ENCODE peak calls at places on chromosomes 16 and 17, in six cellular contexts. A is left lung; B is aorta; U is effector memory CD4-positive, alpha-beta T cell; G is breast epithelium; O is CD4-positive, CD25-positive, alpha-beta regulatory T cell. R is an unnamed sample. For H3K4me1, the result is how much of the 10 kb centered on the place peaks cover.

GRCh38 chr16:29862383-29862883 is 593 bp downstream of the CDIPT start:
- DNase-seq in O (no peak), U (no peak), B (no peak), A (no peak), G (no peak), R (no peak)

GRCh38 chr17:63780928-63781327 is 7.0 kb downstream of the DDX42 start:
- DNase-seq in G (no peak), B (no peak), O (no peak), A (no peak), U (no peak), R (no peak)

GRCh38 chr16:55333690-55334089 is 9.7 kb downstream of the IRX6 start:
- DNase-seq in B (no peak), O (no peak), U (no peak), A (no peak), G (no peak), R (no peak)

GRCh38 chr16:64440421-64440831 is 681.4 kb downstream of the CDH11 start:
- DNase-seq in U (no peak), G (no peak), B (peak), O (no peak), A (peak), R (no peak)

GRCh38 chr17:72816406-72816805 is 276.1 kb downstream of the SLC39A11 start:
- DNase-seq in U (no peak), B (no peak), A (no peak), G (no peak), O (no peak), R (no peak)

GRCh38 chr17:32998893-32999240 is 7.2 kb downstream of the SPACA3 start:
- DNase-seq in O (no peak), B (no peak), A (no peak), U (no peak), G (no peak), R (no peak)

GRCh38 chr17:54901230-54901847 is 687 bp downstream of the TOM1L1 start:
- DNase-seq in A (no peak), O (no peak), U (no peak), B (no peak), G (no peak), R (no peak)

GRCh38 chr16:86479419-86479818 is 30.9 kb upstream of the FOXF1 start:
- DNase-seq in B (no peak), G (peak), U (no peak), O (no peak), A (no peak), R (no peak)

GRCh38 chr16:59432934-59433333 is 698.8 kb upstream of the GOT2 start:
- DNase-seq in U (no peak), A (no peak), B (no peak), O (no peak), G (no peak), R (no peak)

GRCh38 chr17:17495448-17496188 is 577 bp downstream of the RASD1 start:
- DNase-seq in A (no peak), U (peak), O (peak), B (peak), G (no peak), R (no peak)

GRCh38 chr17:64494121-64494520 is 2.7 kb downstream of the POLG2 start:
- DNase-seq in G (no peak), O (no peak), U (no peak), A (no peak), B (no peak), R (no peak)

GRCh38 chr17:76685846-76686245 is 24.9 kb downstream of the MXRA7 start:
- DNase-seq in U (no peak), G (no peak), O (no peak), A (no peak), B (no peak), R (no peak)

GRCh38 chr17:49399995-49400394 is 14.7 kb downstream of the PHB1 start:
- DNase-seq in G (no peak), A (no peak), U (no peak), B (no peak), O (no peak), R (no peak)

GRCh38 chr17:64410750-64411490 is 20.3 kb upstream of the PECAM1 start:
- DNase-seq in G (no peak), A (no peak), U (no peak), O (no peak), B (no peak), R (no peak)

GRCh38 chr16:68090526-68090925 is 5.4 kb downstream of the NFATC3 start:
- DNase-seq in O (no peak), B (no peak), U (no peak), G (no peak), A (no peak), R (no peak)
- H3K4me1 ChIP-seq in O (half or more), B (under half), U (under half), G (under half), A (half or more), R (under half)

GRCh38 chr17:29162909-29163341 is 17.3 kb downstream of the MYO18A start:
- DNase-seq in B (peak), A (no peak), G (no peak), O (no peak), U (no peak), R (no peak)
- H3K4me1 ChIP-seq in B (under half), A (under half), G (under half), O (under half), U (under half), R (under half)

DNA sequence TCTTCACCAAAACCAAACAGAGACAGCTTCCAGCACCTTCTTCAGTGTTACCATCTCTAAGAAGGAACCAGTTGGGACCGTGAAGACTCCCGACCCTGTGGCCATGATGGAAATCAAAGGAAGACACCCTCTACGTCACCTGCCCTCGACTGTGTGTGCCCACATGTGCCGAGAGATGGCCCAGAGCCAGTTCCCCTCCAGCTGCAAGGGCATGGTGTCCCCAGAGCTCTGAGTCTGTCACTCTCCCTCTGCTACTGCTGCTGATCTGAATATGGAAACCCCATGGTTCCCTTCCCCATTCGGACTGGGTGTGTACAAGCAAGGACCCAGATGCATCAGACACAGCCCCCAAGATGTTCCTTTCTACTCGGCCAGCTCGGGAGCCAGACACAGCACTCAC is 76.4 kb downstream of the SOCS1 start:
- DNase-seq in G (no peak), O (no peak), A (no peak), U (no peak), B (no peak), R (no peak)
- H3K4me1 ChIP-seq in G (under half), O (under half), A (under half), U (under half), B (under half), R (under half)

DNA sequence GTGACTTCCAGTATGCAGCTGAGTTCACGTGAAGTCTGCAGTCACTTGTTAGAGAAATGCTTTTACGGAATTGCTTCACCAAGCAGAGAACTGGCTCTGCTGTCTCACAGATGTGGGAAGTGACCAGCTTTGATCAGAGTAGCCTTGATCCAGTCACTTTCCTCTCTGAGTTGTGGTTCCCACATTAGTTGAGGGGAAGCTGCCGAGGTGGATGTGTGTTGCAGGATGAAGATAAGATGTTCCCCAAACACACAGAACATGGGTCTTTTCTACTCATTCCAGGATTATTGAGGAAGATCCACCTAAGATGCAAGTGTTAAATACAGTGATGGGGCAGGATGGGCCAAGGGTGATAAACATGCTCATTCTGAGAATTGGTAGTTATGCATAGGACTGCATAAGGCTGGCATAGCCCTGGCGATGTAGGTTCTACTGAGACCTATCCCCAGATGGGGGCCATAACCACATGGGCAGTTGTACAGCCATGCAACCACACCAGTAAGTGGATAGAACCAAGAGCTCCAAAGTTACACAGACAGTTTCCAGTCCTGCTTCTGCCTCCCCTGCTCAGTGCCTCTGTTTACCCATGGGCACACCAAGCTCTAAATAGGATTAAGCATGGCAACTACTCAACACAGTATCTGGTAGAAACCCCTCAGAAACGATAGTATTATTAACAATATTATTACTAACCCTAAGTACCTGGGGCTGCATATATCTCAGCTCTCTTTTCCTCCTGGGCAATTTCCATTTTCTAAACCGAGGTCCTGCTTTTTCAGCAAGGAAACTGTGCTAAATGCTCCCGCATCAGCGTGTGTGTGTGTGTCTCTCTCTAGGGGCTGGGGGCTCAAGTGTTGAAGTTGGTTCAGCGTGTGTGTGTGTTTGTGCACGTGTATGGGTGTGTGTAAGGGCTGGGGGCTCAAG is 169.0 kb upstream of the MAF start:
- DNase-seq in G (no peak), B (no peak), U (no peak), O (no peak), A (no peak), R (no peak)
- H3K4me1 ChIP-seq in G (under half), B (under half), U (under half), O (under half), A (under half), R (under half)

GRCh38 chr16:81610936-81611335 is 166.3 kb downstream of the CMIP start:
- DNase-seq in G (no peak), O (no peak), B (no peak), U (no peak), A (no peak), R (no peak)
- H3K4me1 ChIP-seq in G (under half), O (under half), B (under half), U (under half), A (half or more), R (under half)

GRCh38 chr16:2708290-2708639 is 11.8 kb downstream of the PRSS27 start:
- DNase-seq in O (no peak), A (no peak), G (no peak), U (no peak), B (no peak), R (no peak)
- H3K4me1 ChIP-seq in O (under half), A (under half), G (under half), U (under half), B (under half), R (under half)

GRCh38 chr17:56603486-56604238 is 10.2 kb downstream of the NOG start:
- DNase-seq in B (no peak), A (no peak), O (no peak), G (no peak), U (no peak), R (no peak)
- H3K4me1 ChIP-seq in B (under half), A (under half), O (half or more), G (under half), U (under half), R (under half)

GRCh38 chr16:4852221-4852872 is 5.1 kb downstream of the UBN1 start:
- DNase-seq in A (no peak), U (no peak), G (no peak), B (no peak), O (no peak), R (no peak)
- H3K4me1 ChIP-seq in A (half or more), U (under half), G (under half), B (under half), O (under half), R (under half)

GRCh38 chr17:42674755-42675347 is 1.9 kb downstream of the PLEKHH3 start:
- DNase-seq in B (no peak), U (no peak), A (no peak), O (no peak), G (no peak), R (no peak)
- H3K4me1 ChIP-seq in B (under half), U (half or more), A (half or more), O (half or more), G (under half), R (under half)

GRCh38 chr16:88760424-88761142 is 24.4 kb downstream of the PIEZO1 start:
- DNase-seq in G (no peak), O (no peak), U (no peak), A (no peak), B (no peak), R (no peak)
- H3K4me1 ChIP-seq in G (under half), O (under half), U (under half), A (half or more), B (under half), R (under half)

R was measured in iPS DF 6.9.